ENCODE peak calls at places on chromosomes 4 and X, in seven cellular contexts. One of them, this sample, is unnamed.
A peak's percentile ranks its signal among the peaks of the same experiment; 100 is the strongest.

GRCh38 chrX:38898261-38898660 is 97.0 kb downstream of the MID1IP1 start:
- DNase-seq in ovary: no peak
- DNase-seq in breast epithelium: no peak
- DNase-seq in upper lobe of left lung: no peak
- DNase-seq in transverse colon: no peak
- DNase-seq in uterus: no peak
- DNase-seq in Peyer's patch: no peak
- DNase-seq in this sample: no peak

GRCh38 chrX:104987063-104987462 is 233.4 kb downstream of the TEX13A start:
- DNase-seq in transverse colon: no peak
- DNase-seq in uterus: no peak
- DNase-seq in breast epithelium: no peak
- DNase-seq in upper lobe of left lung: no peak
- DNase-seq in ovary: no peak
- DNase-seq in Peyer's patch: no peak
- DNase-seq in this sample: no peak

GRCh38 chrX:50211510-50211909 is 6.9 kb downstream of the CCNB3 start:
- DNase-seq in Peyer's patch: no peak
- DNase-seq in ovary: no peak
- DNase-seq in upper lobe of left lung: no peak
- DNase-seq in breast epithelium: no peak
- DNase-seq in transverse colon: no peak
- DNase-seq in uterus: no peak
- DNase-seq in this sample: no peak

GRCh38 chr4:89715611-89716010 is 121.3 kb downstream of the SNCA start:
- DNase-seq in ovary: no peak
- DNase-seq in breast epithelium: no peak
- DNase-seq in Peyer's patch: no peak
- DNase-seq in upper lobe of left lung: no peak
- DNase-seq in uterus: no peak
- DNase-seq in transverse colon: no peak
- DNase-seq in this sample: no peak

GRCh38 chrX:56762707-56763555 is 33.9 kb downstream of the NBDY start:
- DNase-seq in ovary: no peak
- DNase-seq in upper lobe of left lung: no peak
- DNase-seq in Peyer's patch: peak; percentile 45
- DNase-seq in transverse colon: no peak
- DNase-seq in uterus: no peak
- DNase-seq in breast epithelium: no peak
- DNase-seq in this sample: no peak

GRCh38 chrX:110286126-110286525 is 31.8 kb downstream of the AMMECR1 start:
- DNase-seq in Peyer's patch: no peak
- DNase-seq in ovary: no peak
- DNase-seq in upper lobe of left lung: no peak
- DNase-seq in uterus: no peak
- DNase-seq in breast epithelium: no peak
- DNase-seq in transverse colon: no peak
- DNase-seq in this sample: peak; percentile 4

GRCh38 chr4:8642651-8643321 is 50.2 kb downstream of the CPZ start:
- DNase-seq in uterus: no peak
- DNase-seq in transverse colon: no peak
- DNase-seq in breast epithelium: no peak
- DNase-seq in Peyer's patch: peak; percentile 31
- DNase-seq in ovary: no peak
- DNase-seq in upper lobe of left lung: no peak
- DNase-seq in this sample: no peak

GRCh38 chrX:313546-313945 is 5.0 kb downstream of the GTPBP6 start:
- DNase-seq in Peyer's patch: no peak
- DNase-seq in transverse colon: no peak
- DNase-seq in upper lobe of left lung: no peak
- DNase-seq in breast epithelium: no peak
- DNase-seq in ovary: peak; percentile 9
- DNase-seq in uterus: no peak
- DNase-seq in this sample: no peak

GRCh38 chr4:4712800-4713528 is 146.5 kb upstream of the MSX1 start:
- DNase-seq in upper lobe of left lung: no peak
- DNase-seq in uterus: no peak
- DNase-seq in breast epithelium: no peak
- DNase-seq in Peyer's patch: no peak
- DNase-seq in transverse colon: no peak
- DNase-seq in ovary: no peak
- DNase-seq in this sample: no peak

GRCh38 chr4:1247811-1248261 is 1.1 kb downstream of the CTBP1 start:
- DNase-seq in breast epithelium: no peak
- DNase-seq in upper lobe of left lung: no peak
- DNase-seq in Peyer's patch: no peak
- DNase-seq in ovary: no peak
- DNase-seq in uterus: no peak
- DNase-seq in transverse colon: no peak
- DNase-seq in this sample: no peak

GRCh38 chr4:1249731-1250526 is 999 bp upstream of the CTBP1 start:
- DNase-seq in Peyer's patch: peak; percentile 61
- DNase-seq in ovary: peak; percentile 58
- DNase-seq in upper lobe of left lung: peak; percentile 69
- DNase-seq in uterus: peak; percentile 68
- DNase-seq in breast epithelium: no peak
- DNase-seq in transverse colon: peak; percentile 50
- DNase-seq in this sample: no peak

GRCh38 chr4:1250527-1250812 is 1.5 kb upstream of the CTBP1 start:
- DNase-seq in transverse colon: no peak
- DNase-seq in Peyer's patch: no peak
- DNase-seq in uterus: no peak
- DNase-seq in breast epithelium: no peak
- DNase-seq in ovary: no peak
- DNase-seq in upper lobe of left lung: peak; percentile 62
- DNase-seq in this sample: no peak

GRCh38 chr4:1248262-1249147 is at the start of gene CTBP1:
- DNase-seq in uterus: peak; percentile 84
- DNase-seq in ovary: peak; percentile 86
- DNase-seq in upper lobe of left lung: peak; percentile 97
- DNase-seq in breast epithelium: peak; percentile 61
- DNase-seq in transverse colon: peak; percentile 84
- DNase-seq in Peyer's patch: peak; percentile 89
- DNase-seq in this sample: peak; percentile 86

DNA sequence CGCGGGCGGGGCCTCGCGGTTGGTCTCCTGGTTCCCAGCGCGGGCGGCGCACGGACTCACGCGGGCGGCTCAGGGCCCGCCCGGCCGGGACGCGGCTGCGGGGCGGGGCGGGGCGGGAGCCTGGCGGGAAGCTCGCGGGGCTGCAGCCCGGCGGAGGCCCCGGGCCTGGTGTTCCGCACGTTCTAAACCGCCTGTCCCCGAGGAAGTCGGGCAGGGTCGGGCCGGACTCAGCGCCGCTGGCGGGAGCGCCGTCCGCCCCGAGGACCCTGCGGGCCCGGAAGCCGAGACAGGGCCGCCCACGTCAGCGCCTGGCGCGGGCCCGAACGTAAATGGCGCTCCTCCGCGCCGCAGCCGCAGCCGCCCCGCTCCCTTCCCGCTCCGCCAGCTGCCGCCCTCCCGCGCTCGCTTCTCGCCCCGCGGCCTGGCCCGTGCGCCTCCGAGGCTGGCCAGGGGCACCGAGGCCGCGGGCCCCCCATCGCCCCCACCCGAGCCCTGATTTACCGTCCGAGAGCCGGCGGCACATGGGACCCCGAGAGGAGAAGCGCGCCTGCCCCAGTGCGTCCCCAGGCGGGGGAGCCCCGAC is 309 bp upstream of the CTBP1 start:
- DNase-seq in transverse colon: peak; percentile 89
- DNase-seq in uterus: peak; percentile 84
- DNase-seq in Peyer's patch: peak; percentile 94
- DNase-seq in upper lobe of left lung: peak; percentile 98
- DNase-seq in ovary: peak; percentile 86
- DNase-seq in breast epithelium: peak; percentile 76
- DNase-seq in this sample: peak; percentile 59
- TF ChIP-seq POLR2A in transverse colon: no peak
- TF ChIP-seq POLR2A in uterus: peak; percentile 63
- TF ChIP-seq POLR2A in Peyer's patch: no peak
- TF ChIP-seq POLR2A in upper lobe of left lung: no peak
- TF ChIP-seq POLR2A in ovary: no peak
- TF ChIP-seq POLR2A in breast epithelium: no peak
- TF ChIP-seq POLR2A in this sample: no peak

DNA sequence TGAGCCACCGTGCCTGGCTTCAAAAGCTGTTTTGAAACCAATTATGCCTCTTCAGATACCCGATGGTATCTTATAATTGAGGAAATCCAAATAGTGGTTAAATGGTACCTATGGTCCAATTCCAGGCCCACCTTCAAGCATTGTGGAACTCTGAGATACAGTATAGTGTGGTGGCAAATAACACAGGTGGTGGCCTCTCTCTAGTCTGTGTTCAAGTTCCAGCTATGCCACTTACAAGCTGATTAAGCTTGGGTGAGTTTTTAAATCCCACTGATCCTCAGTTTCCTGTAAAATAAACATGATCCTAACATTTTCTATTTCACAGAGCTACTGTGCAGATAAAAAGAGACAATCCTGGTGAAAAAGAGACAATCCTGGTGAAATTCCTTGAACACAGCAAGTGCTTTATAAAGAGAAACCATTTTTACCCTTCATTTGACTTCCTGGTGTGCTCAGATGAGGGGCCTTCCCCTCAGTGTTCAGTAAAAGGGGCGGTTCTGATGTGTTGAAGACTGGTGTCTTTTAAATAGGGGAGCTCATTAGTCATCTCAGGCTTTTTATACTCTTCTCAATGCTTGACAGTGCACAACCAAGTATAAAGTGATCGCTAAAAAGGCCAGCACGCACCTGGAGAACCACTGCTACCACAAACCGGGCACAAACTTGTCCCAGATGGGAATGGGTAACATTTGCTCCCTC is 30.8 kb upstream of the CD40LG start:
- DNase-seq in uterus: no peak
- DNase-seq in Peyer's patch: no peak
- DNase-seq in ovary: no peak
- DNase-seq in breast epithelium: no peak
- DNase-seq in transverse colon: no peak
- DNase-seq in upper lobe of left lung: no peak
- DNase-seq in this sample: no peak
- TF ChIP-seq POLR2A in uterus: no peak
- TF ChIP-seq POLR2A in Peyer's patch: no peak
- TF ChIP-seq POLR2A in ovary: no peak
- TF ChIP-seq POLR2A in breast epithelium: no peak
- TF ChIP-seq POLR2A in transverse colon: no peak
- TF ChIP-seq POLR2A in upper lobe of left lung: no peak
- TF ChIP-seq POLR2A in this sample: no peak

DNA sequence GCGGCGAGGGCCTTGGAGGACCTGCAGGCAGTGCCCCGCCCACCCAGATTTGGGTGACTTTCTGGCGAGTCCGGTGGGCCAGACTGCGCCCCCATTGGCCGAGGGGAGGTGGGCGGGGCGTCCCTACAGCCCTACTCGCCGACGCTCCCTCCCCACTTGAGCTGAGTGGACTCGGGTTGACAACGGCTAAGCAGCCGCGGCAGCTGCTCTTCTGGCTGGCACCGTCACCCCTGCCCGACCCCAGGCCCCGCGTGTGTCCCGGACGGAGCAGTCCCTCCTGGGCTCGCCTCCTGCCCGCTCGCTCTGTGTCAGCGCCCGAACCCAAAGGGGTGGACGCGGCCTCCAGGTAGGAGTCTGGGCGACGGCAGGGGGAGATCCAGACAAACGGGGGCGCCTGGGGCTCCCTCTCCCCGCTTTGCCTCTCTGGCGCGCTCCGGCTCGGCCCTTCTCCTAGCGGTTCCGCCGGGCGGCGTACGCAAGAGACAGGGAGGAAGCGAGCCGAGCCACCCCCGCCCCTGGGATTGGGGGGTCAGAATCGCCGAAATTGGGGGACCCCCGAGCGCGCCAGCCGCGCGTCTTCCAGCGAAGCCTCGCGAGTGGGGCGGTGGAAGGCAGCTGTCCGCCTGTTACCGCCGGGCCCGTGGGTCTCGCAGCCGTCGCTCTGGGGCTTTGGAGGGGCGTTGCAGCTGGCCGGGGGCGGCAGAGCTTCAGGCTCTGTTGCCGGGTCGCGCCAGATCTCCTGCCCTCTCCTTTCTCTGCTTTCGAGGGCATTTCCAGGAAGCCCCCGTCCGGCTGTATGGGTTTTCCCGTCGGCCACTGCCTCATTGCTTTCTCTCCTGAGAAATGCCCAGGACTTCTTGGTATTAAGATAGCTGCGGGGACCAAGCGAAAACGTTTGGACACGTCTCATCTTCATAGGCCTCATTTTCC is 46.3 kb downstream of the STARD8 start:
- DNase-seq in upper lobe of left lung: peak; percentile 91
- DNase-seq in transverse colon: peak; percentile 69
- DNase-seq in ovary: peak; percentile 81
- DNase-seq in breast epithelium: peak; percentile 38
- DNase-seq in uterus: peak; percentile 79
- DNase-seq in Peyer's patch: peak; percentile 71
- DNase-seq in this sample: peak; percentile 57
- TF ChIP-seq POLR2A in upper lobe of left lung: no peak
- TF ChIP-seq POLR2A in transverse colon: peak; percentile 47
- TF ChIP-seq POLR2A in ovary: peak; percentile 16
- TF ChIP-seq POLR2A in breast epithelium: no peak
- TF ChIP-seq POLR2A in uterus: peak; percentile 62
- TF ChIP-seq POLR2A in Peyer's patch: no peak
- TF ChIP-seq POLR2A in this sample: peak; percentile 63

GRCh38 chr4:118988635-118988972 is 100.0 kb downstream of the SYNPO2 start:
- DNase-seq in breast epithelium: no peak
- DNase-seq in Peyer's patch: no peak
- DNase-seq in upper lobe of left lung: no peak
- DNase-seq in uterus: no peak
- DNase-seq in ovary: no peak
- DNase-seq in transverse colon: no peak
- DNase-seq in this sample: no peak

GRCh38 chr4:118981839-118982381 is 93.3 kb downstream of the SYNPO2 start:
- DNase-seq in upper lobe of left lung: no peak
- DNase-seq in transverse colon: peak; percentile 68
- DNase-seq in ovary: peak; percentile 73
- DNase-seq in Peyer's patch: peak; percentile 80
- DNase-seq in breast epithelium: peak; percentile 77
- DNase-seq in uterus: peak; percentile 66
- DNase-seq in this sample: peak; percentile 26

GRCh38 chr4:118983293-118983692 is 94.6 kb downstream of the SYNPO2 start:
- DNase-seq in ovary: no peak
- DNase-seq in breast epithelium: no peak
- DNase-seq in Peyer's patch: no peak
- DNase-seq in transverse colon: no peak
- DNase-seq in uterus: no peak
- DNase-seq in upper lobe of left lung: no peak
- DNase-seq in this sample: no peak

GRCh38 chr4:118987959-118988634 is 99.4 kb downstream of the SYNPO2 start:
- DNase-seq in ovary: no peak
- DNase-seq in uterus: no peak
- DNase-seq in upper lobe of left lung: no peak
- DNase-seq in Peyer's patch: no peak
- DNase-seq in transverse colon: no peak
- DNase-seq in breast epithelium: no peak
- DNase-seq in this sample: no peak

GRCh38 chr4:118985170-118986000 is 96.7 kb downstream of the SYNPO2 start:
- DNase-seq in transverse colon: no peak
- DNase-seq in Peyer's patch: no peak
- DNase-seq in uterus: no peak
- DNase-seq in breast epithelium: no peak
- DNase-seq in ovary: no peak
- DNase-seq in upper lobe of left lung: no peak
- DNase-seq in this sample: no peak
- TF ChIP-seq POLR2A in transverse colon: no peak
- TF ChIP-seq POLR2A in Peyer's patch: no peak
- TF ChIP-seq POLR2A in uterus: no peak
- TF ChIP-seq POLR2A in breast epithelium: no peak
- TF ChIP-seq POLR2A in ovary: no peak
- TF ChIP-seq POLR2A in upper lobe of left lung: no peak
- TF ChIP-seq POLR2A in this sample: no peak

This sample was measured in H54.